ENCODE peak calls at places on chromosomes 16 and 17, in five cellular contexts. B, A, K, M and V are unnamed samples.

GRCh38 chr17:59830007-59830630 is 62.6 kb downstream of the TUBD1 start:
- DNase-seq in A (no peak), M (no peak), B (no peak), K (no peak), V (peak; percentile 37)

GRCh38 chr16:29306201-29306600 is 100.3 kb downstream of the NPIPB11 start:
- DNase-seq in B (no peak), A (no peak), K (no peak), M (no peak), V (no peak)

GRCh38 chr17:47286198-47286914 is 32.7 kb downstream of the ITGB3 start:
- DNase-seq in M (no peak), K (no peak), A (no peak), B (no peak), V (peak; percentile 39)

GRCh38 chr16:89038811-89039735 is 54.6 kb upstream of the ACSF3 start:
- DNase-seq in B (no peak), K (no peak), A (no peak), M (no peak), V (no peak)

GRCh38 chr17:53426505-53426904 is 396.2 kb upstream of the KIF2B start:
- DNase-seq in M (no peak), K (no peak), A (no peak), B (no peak), V (no peak)

GRCh38 chr17:15123593-15124590 is 141.2 kb downstream of the PMP22 start:
- DNase-seq in K (no peak), B (no peak), A (no peak), M (no peak), V (no peak)

GRCh38 chr16:26569793-26570192 is 496.9 kb upstream of the C16orf82 start:
- DNase-seq in K (no peak), B (no peak), A (no peak), M (no peak), V (no peak)

GRCh38 chr16:23252310-23252709 is 49.8 kb upstream of the SCNN1B start:
- DNase-seq in M (no peak), K (no peak), B (no peak), A (no peak), V (no peak)

GRCh38 chr17:1710807-1711553 is 803 bp upstream of the TLCD2 start:
- DNase-seq in A (no peak), B (no peak), M (no peak), K (no peak), V (peak; percentile 18)

GRCh38 chr16:28524544-28525179 is 14.1 kb downstream of the NUPR1 start:
- DNase-seq in K (no peak), A (no peak), B (no peak), M (no peak), V (peak; percentile 23)

GRCh38 chr17:81428521-81428920 is 33.3 kb downstream of the BAHCC1 start:
- DNase-seq in M (no peak), K (no peak), A (no peak), B (no peak), V (no peak)

GRCh38 chr17:74240637-74241036 is 27.3 kb downstream of the TTYH2 start:
- DNase-seq in B (no peak), K (peak; percentile 68), A (no peak), M (no peak), V (no peak)

GRCh38 chr16:27222499-27223225 is 19.3 kb downstream of the KDM8 start:
- DNase-seq in B (no peak), M (no peak), K (no peak), A (no peak), V (no peak)

GRCh38 chr16:6573577-6573976 is 759.1 kb upstream of the RBFOX1 start:
- DNase-seq in B (no peak), A (no peak), M (no peak), K (no peak), V (no peak)

GRCh38 chr17:44467108-44467507 is 36.1 kb downstream of the GPATCH8 start:
- DNase-seq in K (no peak), B (no peak), A (no peak), M (no peak), V (no peak)

GRCh38 chr17:50036455-50037320 is 19.2 kb upstream of the ITGA3 start:
- DNase-seq in B (no peak), K (no peak), A (no peak), M (no peak), V (no peak)

GRCh38 chr16:72043058-72043457 is 11.2 kb upstream of the HP start:
- DNase-seq in M (no peak), K (no peak), B (no peak), A (no peak), V (no peak)

GRCh38 chr16:88888778-88889387 is 22.4 kb upstream of the PABPN1L start:
- DNase-seq in A (no peak), M (no peak), K (no peak), B (no peak), V (no peak)

GRCh38 chr17:81295678-81296381 is 723 bp upstream of the SLC38A10 start:
- DNase-seq in A (no peak), K (no peak), B (peak; percentile 60), M (peak; percentile 12), V (peak; percentile 71)

GRCh38 chr16:1530349-1530882 is 3.0 kb upstream of the TMEM204 start:
- DNase-seq in M (no peak), B (no peak), K (no peak), A (no peak), V (no peak)

GRCh38 chr16:85998868-85999729 is 100.1 kb downstream of the IRF8 start:
- DNase-seq in M (no peak), B (no peak), K (no peak), A (no peak), V (no peak)

GRCh38 chr17:19805006-19805405 is 56.9 kb upstream of the ALDH3A1 start:
- DNase-seq in M (no peak), B (no peak), K (no peak), A (no peak), V (no peak)

GRCh38 chr16:70481929-70482536 is 27.6 kb downstream of the FCSK start:
- DNase-seq in M (no peak), K (no peak), B (no peak), A (no peak), V (no peak)

GRCh38 chr16:88536510-88536909 is 33.7 kb upstream of the ZC3H18 start:
- DNase-seq in K (no peak), B (no peak), M (no peak), A (no peak), V (no peak)

GRCh38 chr17:77769215-77769614 is 189.3 kb upstream of the TNRC6C start:
- DNase-seq in A (no peak), B (peak; percentile 37), M (no peak), K (no peak), V (no peak)

GRCh38 chr17:2383628-2384167 is 17.2 kb downstream of the MNT start:
- DNase-seq in K (no peak), B (no peak), A (no peak), M (no peak), V (no peak)

GRCh38 chr17:81941484-81942166 is 4.5 kb upstream of the PYCR1 start:
- DNase-seq in K (no peak), B (no peak), A (no peak), M (no peak), V (no peak)

GRCh38 chr16:27284865-27285675 is 16.5 kb upstream of the NSMCE1 start:
- DNase-seq in B (no peak), K (no peak), M (no peak), A (no peak), V (no peak)

GRCh38 chr17:12070561-12070960 is 49.9 kb downstream of the MAP2K4 start:
- DNase-seq in M (no peak), A (no peak), B (no peak), K (peak; percentile 32), V (no peak)

GRCh38 chr17:33494156-33494555 is 201.1 kb upstream of the ASIC2 start:
- DNase-seq in B (no peak), K (no peak), A (no peak), M (no peak), V (no peak)

GRCh38 chr16:85381738-85382592 is 231.2 kb upstream of the GSE1 start:
- DNase-seq in K (no peak), M (no peak), A (no peak), B (no peak), V (no peak)

GRCh38 chr16:85420501-85421337 is 192.4 kb upstream of the GSE1 start:
- DNase-seq in K (no peak), A (peak; percentile 89), B (peak; percentile 58), M (no peak), V (peak; percentile 68)

GRCh38 chr17:49388290-49388640 is 26.2 kb upstream of the ZNF652 start:
- DNase-seq in K (no peak), M (no peak), B (no peak), A (no peak), V (no peak)

GRCh38 chr17:50627782-50628601 is 6.7 kb upstream of the ABCC3 start:
- DNase-seq in A (no peak), B (no peak), M (no peak), K (no peak), V (peak; percentile 11)

GRCh38 chr16:75494184-75494583 is 1.1 kb downstream of the CHST6 start:
- DNase-seq in K (no peak), A (no peak), M (no peak), B (no peak), V (no peak)

GRCh38 chr17:3221850-3222249 is 14.4 kb downstream of the OR1A1 start:
- DNase-seq in A (no peak), M (no peak), K (no peak), B (no peak), V (no peak)

GRCh38 chr16:4746991-4747574 is 12.7 kb downstream of the DNAAF8 start:
- DNase-seq in B (no peak), K (peak; percentile 12), M (no peak), A (no peak), V (no peak)